ENCODE peak calls at places on chromosomes 6 and 20, in ten cellular contexts. Z is DMS153, B is anterior cingulate cortex, H is GM20000, N is neural crest cell, P is HEK293T, X is GM04504, R is activated T-cell treated with anti-CD3 and anti-CD28 coated beads for 1 hour, E is GF-D8, A is B cell. L is an unnamed sample.

GRCh38 chr20:61123286-61123685 is 128.8 kb upstream of the CDH4 start:
- DNase-seq in Z (no peak), B (no peak), H (no peak), N (no peak), P (no peak), X (no peak), R (no peak), E (no peak), A (no peak), L (no peak)

GRCh38 chr20:37518606-37519507 is 2.2 kb upstream of the NNAT start:
- DNase-seq in Z (peak), B (no peak), H (no peak), N (no peak), P (no peak), X (no peak), R (no peak), E (no peak), A (no peak), L (no peak)

GRCh38 chr6:10481101-10481500 is 40.0 kb upstream of the GCNT2 start:
- DNase-seq in Z (no peak), B (no peak), H (no peak), N (no peak), P (no peak), X (no peak), R (no peak), E (no peak), A (no peak), L (no peak)

GRCh38 chr6:44257007-44257752 is at the start of gene SLC35B2:
- DNase-seq in Z (no peak), B (peak), H (peak), N (peak), P (peak), X (no peak), R (no peak), E (no peak), A (peak), L (peak)

GRCh38 chr20:17662333-17663039 is 19.6 kb downstream of the RRBP1 start:
- DNase-seq in Z (no peak), B (no peak), H (no peak), N (no peak), P (no peak), X (peak), R (no peak), E (peak), A (no peak), L (no peak)

GRCh38 chr6:145087034-145087433 is 648.3 kb downstream of the EPM2A start:
- DNase-seq in Z (no peak), B (no peak), H (no peak), N (no peak), P (no peak), X (no peak), R (no peak), E (no peak), A (no peak), L (no peak)

GRCh38 chr6:142242269-142242668 is 59.5 kb upstream of the ADGRG6 start:
- DNase-seq in Z (no peak), B (no peak), H (no peak), N (no peak), P (no peak), X (no peak), R (no peak), E (no peak), A (no peak), L (no peak)

GRCh38 chr6:139556532-139556931 is 182.1 kb upstream of the CITED2 start:
- DNase-seq in Z (no peak), B (no peak), H (no peak), N (no peak), P (no peak), X (no peak), R (no peak), E (no peak), A (no peak), L (no peak)

GRCh38 chr6:43628392-43629103 is 516 bp downstream of the GTPBP2 start:
- DNase-seq in Z (no peak), B (peak), H (peak), N (peak), P (peak), X (no peak), R (peak), E (no peak), A (peak), L (peak)

GRCh38 chr20:21019831-21020655 is 86.1 kb downstream of the LINC00237 start:
- DNase-seq in Z (no peak), B (no peak), H (no peak), N (no peak), P (no peak), X (no peak), R (no peak), E (no peak), A (no peak), L (no peak)

GRCh38 chr20:59817406-59817805 is 116.0 kb downstream of the SYCP2 start:
- DNase-seq in Z (no peak), B (no peak), H (no peak), N (no peak), P (no peak), X (no peak), R (no peak), E (no peak), A (no peak), L (no peak)

GRCh38 chr6:110543106-110543505 is 66.7 kb upstream of the SLC22A16 start:
- DNase-seq in Z (peak), B (peak), H (no peak), N (no peak), P (no peak), X (no peak), R (no peak), E (no peak), A (no peak), L (no peak)

GRCh38 chr6:25122622-25123237 is 156.4 kb upstream of the CARMIL1 start:
- DNase-seq in Z (peak), B (no peak), H (no peak), N (no peak), P (no peak), X (no peak), R (no peak), E (no peak), A (no peak), L (no peak)

GRCh38 chr20:64077094-64077493 is 2.2 kb downstream of the RGS19 start:
- DNase-seq in Z (no peak), B (no peak), H (peak), N (no peak), P (no peak), X (no peak), R (no peak), E (peak), A (peak), L (peak)

GRCh38 chr6:133957780-133958242 is 4.8 kb downstream of the TBPL1 start:
- DNase-seq in Z (no peak), B (no peak), H (no peak), N (no peak), P (no peak), X (no peak), R (no peak), E (peak), A (no peak), L (no peak)

GRCh38 chr6:123962508-123962907 is 158.8 kb downstream of the NKAIN2 start:
- DNase-seq in Z (peak), B (no peak), H (no peak), N (no peak), P (no peak), X (no peak), R (no peak), E (no peak), A (no peak), L (no peak)

GRCh38 chr20:46915580-46916243 is 21.1 kb downstream of the EYA2 start:
- DNase-seq in Z (no peak), B (no peak), H (no peak), N (no peak), P (no peak), X (no peak), R (no peak), E (no peak), A (no peak), L (no peak)

GRCh38 chr6:141988954-141989705 is 143.6 kb upstream of the GJE1 start:
- DNase-seq in Z (no peak), B (no peak), H (peak), N (peak), P (peak), X (peak), R (no peak), E (no peak), A (peak), L (peak)

GRCh38 chr6:107510108-107510507 is 20.2 kb downstream of the SOBP start:
- DNase-seq in Z (no peak), B (no peak), H (no peak), N (no peak), P (no peak), X (no peak), R (no peak), E (no peak), A (no peak), L (no peak)

GRCh38 chr6:91317247-91317646 is 730.4 kb upstream of the MAP3K7 start:
- DNase-seq in Z (no peak), B (no peak), H (no peak), N (no peak), P (no peak), X (no peak), R (no peak), E (no peak), A (no peak), L (no peak)

GRCh38 chr6:55937227-55937626 is 61.8 kb upstream of the BMP5 start:
- DNase-seq in Z (no peak), B (no peak), H (no peak), N (no peak), P (no peak), X (no peak), R (no peak), E (no peak), A (no peak), L (no peak)

GRCh38 chr20:60116128-60116909 is 158.1 kb downstream of the CDH26 start:
- DNase-seq in Z (no peak), B (no peak), H (no peak), N (no peak), P (no peak), X (no peak), R (no peak), E (no peak), A (no peak), L (no peak)

GRCh38 chr6:19382676-19383075 is 454.5 kb upstream of the ID4 start:
- DNase-seq in Z (peak), B (no peak), H (no peak), N (no peak), P (no peak), X (no peak), R (no peak), E (no peak), A (no peak), L (no peak)

GRCh38 chr6:161829186-161829794 is 555.4 kb upstream of the AGPAT4 start:
- DNase-seq in Z (no peak), B (peak), H (no peak), N (no peak), P (no peak), X (no peak), R (no peak), E (no peak), A (no peak), L (no peak)

GRCh38 chr6:101663099-101663498 is 269.6 kb downstream of the GRIK2 start:
- DNase-seq in Z (no peak), B (no peak), H (no peak), N (no peak), P (no peak), X (no peak), R (no peak), E (no peak), A (no peak), L (no peak)

GRCh38 chr6:43996614-43997341 is 130.5 kb downstream of the MRPL14 start:
- DNase-seq in Z (no peak), B (no peak), H (no peak), N (no peak), P (no peak), X (no peak), R (no peak), E (no peak), A (no peak), L (no peak)

GRCh38 chr6:111573892-111574800 is 31.5 kb downstream of the TRAF3IP2 start:
- DNase-seq in Z (peak), B (no peak), H (no peak), N (no peak), P (no peak), X (peak), R (no peak), E (no peak), A (no peak), L (no peak)

GRCh38 chr6:113774122-113774835 is 82.9 kb upstream of the MARCKS start:
- DNase-seq in Z (peak), B (no peak), H (no peak), N (no peak), P (no peak), X (no peak), R (no peak), E (no peak), A (peak), L (no peak)

GRCh38 chr20:49248879-49249665 is 28.8 kb downstream of the ZNFX1 start:
- DNase-seq in Z (no peak), B (no peak), H (no peak), N (no peak), P (no peak), X (no peak), R (no peak), E (no peak), A (no peak), L (no peak)

GRCh38 chr20:41218466-41218865 is 81.1 kb downstream of the PLCG1 start:
- DNase-seq in Z (no peak), B (no peak), H (no peak), N (no peak), P (no peak), X (peak), R (no peak), E (no peak), A (no peak), L (no peak)

GRCh38 chr20:62553136-62553837 is 77.5 kb upstream of the GATA5 start:
- DNase-seq in Z (no peak), B (no peak), H (no peak), N (no peak), P (no peak), X (no peak), R (no peak), E (no peak), A (no peak), L (no peak)